ENCODE peak calls at places on chromosomes 12 and 14, in four cellular contexts. V, R, Y and W are unnamed samples.

GRCh38 chr12:56247923-56248322 is 10.3 kb downstream of the ANKRD52 start:
- DNase-seq in V (no peak), R (no peak), Y (no peak), W (no peak)

GRCh38 chr12:46376579-46376978 is 4.0 kb upstream of the SLC38A2 start:
- DNase-seq in R (no peak), Y (no peak), V (no peak), W (no peak)

GRCh38 chr14:81478446-81478845 is 55.2 kb downstream of the SEL1L start:
- DNase-seq in Y (no peak), V (no peak), R (no peak), W (no peak)

GRCh38 chr14:63717704-63718103 is 10.2 kb downstream of the SGPP1 start:
- DNase-seq in Y (peak), V (peak), R (no peak), W (peak)

GRCh38 chr14:58955294-58955821 is 233.1 kb upstream of the DAAM1 start:
- DNase-seq in R (no peak), Y (no peak), V (no peak), W (no peak)

GRCh38 chr12:851343-851742 is 98.2 kb downstream of the RAD52 start:
- DNase-seq in Y (no peak), V (peak), R (no peak), W (peak)

GRCh38 chr12:95970905-95971304 is 25.2 kb downstream of the HAL start:
- DNase-seq in V (no peak), R (no peak), Y (peak), W (no peak)

GRCh38 chr12:79373896-79374499 is 316.8 kb downstream of the PAWR start:
- DNase-seq in Y (peak), R (peak), V (peak), W (peak)

GRCh38 chr12:113207621-113208040 is 13.6 kb upstream of the TPCN1 start:
- DNase-seq in V (no peak), Y (no peak), R (no peak), W (no peak)

GRCh38 chr14:22553445-22553844 is 35.6 kb downstream of the DAD1 start:
- DNase-seq in Y (no peak), V (no peak), R (no peak), W (no peak)

GRCh38 chr14:75383721-75384120 is 44.1 kb upstream of the JDP2 start:
- DNase-seq in V (no peak), Y (no peak), R (no peak), W (no peak)

GRCh38 chr14:89416002-89416995 is 734 bp downstream of the FOXN3 start:
- DNase-seq in V (peak), Y (peak), R (peak), W (peak)

GRCh38 chr14:88252536-88252935 is 70.5 kb downstream of the KCNK10 start:
- DNase-seq in Y (no peak), V (no peak), R (no peak), W (no peak)

GRCh38 chr14:105465209-105466031 is 9.2 kb upstream of the CRIP2 start:
- DNase-seq in R (peak), Y (peak), V (no peak), W (no peak)

GRCh38 chr14:100698719-100699448 is 27.8 kb upstream of the DLK1 start:
- DNase-seq in Y (no peak), R (no peak), V (no peak), W (no peak)

GRCh38 chr12:108568653-108569154 is 6.3 kb downstream of the ISCU start:
- DNase-seq in V (no peak), R (no peak), Y (no peak), W (no peak)

GRCh38 chr14:24339284-24340151 is at the start of gene RIPK3:
- DNase-seq in Y (no peak), V (no peak), R (peak), W (peak)

GRCh38 chr12:63857771-63858670 is 13.5 kb downstream of the SRGAP1 start:
- DNase-seq in R (no peak), Y (no peak), V (peak), W (no peak)

GRCh38 chr12:82593143-82593542 is 93.6 kb upstream of the TMTC2 start:
- DNase-seq in Y (no peak), V (no peak), R (no peak), W (no peak)

GRCh38 chr14:95897280-95897679 is 20.6 kb downstream of the TUNAR start:
- DNase-seq in V (no peak), Y (no peak), R (no peak), W (no peak)

GRCh38 chr14:95892142-95892541 is 15.5 kb downstream of the TUNAR start:
- DNase-seq in Y (no peak), V (no peak), R (no peak), W (no peak)

GRCh38 chr14:95901014-95901413 is 24.4 kb downstream of the TUNAR start:
- DNase-seq in Y (no peak), R (no peak), V (no peak), W (no peak)

GRCh38 chr14:95895720-95896119 is 19.1 kb downstream of the TUNAR start:
- DNase-seq in Y (no peak), R (no peak), V (no peak), W (no peak)

DNA sequence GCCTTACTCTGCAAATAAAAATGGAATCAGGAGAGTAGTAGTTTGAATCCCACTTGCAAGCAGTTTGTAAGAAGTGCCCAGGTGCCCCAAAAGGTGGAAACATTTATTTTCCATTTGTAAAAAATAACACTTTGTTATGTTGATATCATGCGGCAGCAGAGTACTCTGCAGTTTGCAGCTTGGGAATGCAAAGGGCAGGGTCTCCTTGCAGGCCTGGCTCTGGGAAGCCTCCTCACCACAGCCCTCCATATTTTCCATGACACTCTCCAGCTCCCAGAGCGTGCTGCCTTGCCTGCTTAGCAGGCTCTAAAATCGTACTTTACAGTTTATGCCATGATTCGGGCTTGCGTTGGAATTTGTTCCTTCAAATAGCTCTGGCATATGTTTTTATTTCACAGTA is 20.0 kb downstream of the TUNAR start:
- DNase-seq in Y (no peak), R (no peak), V (no peak), W (no peak)
- TF ChIP-seq EZH2 in Y (no peak), R (no peak), V (no peak), W (no peak)

DNA sequence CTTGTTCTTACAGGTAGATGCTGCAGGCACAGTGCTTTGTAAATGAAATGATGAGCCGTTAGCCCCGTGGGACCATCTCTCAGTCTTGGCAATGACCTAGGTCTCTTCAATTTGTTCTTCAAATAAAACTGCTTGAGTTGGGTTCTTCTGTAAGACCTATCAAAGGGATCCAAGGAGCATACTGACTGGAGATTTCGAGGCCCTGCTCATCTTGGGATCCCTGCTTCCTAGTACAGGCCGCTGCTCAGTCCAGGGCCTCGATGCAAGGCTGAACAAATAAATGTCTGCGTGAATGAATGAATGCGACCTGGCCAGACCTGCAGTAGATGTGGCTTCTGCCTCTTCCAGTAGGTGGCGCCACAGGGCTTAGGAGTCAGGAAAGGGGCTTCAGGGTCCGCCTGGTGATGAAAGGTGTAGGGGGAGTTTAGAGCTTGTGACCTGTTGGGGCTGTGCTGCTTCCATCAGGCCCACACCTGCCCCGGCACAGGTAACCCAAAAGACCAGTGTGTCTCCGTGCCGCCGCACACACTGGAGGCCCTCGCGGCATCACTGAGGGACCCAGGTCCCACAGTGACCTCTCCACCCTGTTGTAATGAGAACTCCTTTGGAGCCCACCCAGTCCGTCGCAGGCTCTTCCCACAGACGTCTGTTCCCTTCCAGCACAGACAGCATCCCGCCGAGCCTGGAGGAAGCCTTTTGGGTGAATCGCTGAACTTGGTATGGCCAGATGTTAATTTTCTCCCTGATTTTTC is 4.4 kb downstream of the CACNA1C start:
- DNase-seq in R (peak), Y (peak), V (peak), W (peak)
- TF ChIP-seq EZH2 in R (no peak), Y (peak), V (no peak), W (no peak)

DNA sequence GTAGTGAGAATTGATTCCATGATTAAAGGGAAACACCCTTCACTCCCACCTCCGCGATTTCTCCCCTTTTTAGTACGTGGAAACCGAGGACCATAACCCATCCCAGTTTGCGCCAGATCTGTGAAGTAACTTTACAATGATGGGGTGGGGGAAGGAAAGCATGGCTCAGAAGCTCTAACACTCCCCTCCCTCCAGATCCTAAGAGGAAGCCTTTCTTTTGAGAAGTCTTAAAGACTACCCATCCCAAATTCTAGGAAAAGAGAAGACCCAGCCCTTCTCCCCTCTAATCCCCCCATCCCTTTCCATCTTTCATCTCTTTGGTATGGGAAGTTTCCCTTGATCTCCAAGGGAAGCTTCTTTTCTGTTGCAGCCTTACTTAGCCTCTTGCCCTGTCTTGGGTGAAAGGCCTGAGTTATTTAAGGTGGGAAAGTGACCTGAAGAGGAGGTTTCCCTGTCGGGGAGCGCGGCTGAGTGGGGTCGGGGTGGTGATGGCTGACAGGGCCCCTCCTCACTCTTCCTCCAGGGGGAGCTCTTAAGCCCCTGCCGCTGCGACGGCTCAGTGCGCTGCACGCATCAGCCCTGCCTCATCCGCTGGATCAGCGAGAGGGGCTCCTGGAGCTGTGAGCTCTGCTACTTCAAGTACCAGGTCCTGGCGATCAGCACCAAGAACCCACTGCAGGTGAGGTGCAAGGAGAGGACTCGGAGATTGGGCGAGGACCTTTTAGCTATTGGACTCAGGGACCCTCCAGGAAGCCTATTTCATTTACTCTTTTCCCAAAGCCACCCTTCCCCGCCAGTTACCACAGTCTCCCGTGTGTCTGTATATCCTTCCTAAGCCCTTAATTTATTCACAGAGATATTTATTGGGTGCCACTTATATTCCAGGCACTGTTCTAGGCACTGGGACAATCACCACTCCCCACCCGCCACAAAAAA is 1.8 kb downstream of the MARCHF9 start:
- DNase-seq in Y (no peak), R (no peak), V (no peak), W (no peak)
- TF ChIP-seq EZH2 in Y (no peak), R (no peak), V (no peak), W (peak)

GRCh38 chr12:67069451-67070306 is 199.5 kb upstream of the CAND1 start:
- DNase-seq in V (no peak), R (peak), Y (peak), W (no peak)
- TF ChIP-seq EZH2 in V (peak), R (no peak), Y (no peak), W (peak)

GRCh38 chr12:116708826-116709756 is 28.8 kb downstream of the SPRING1 start:
- DNase-seq in V (peak), Y (peak), R (peak), W (peak)
- TF ChIP-seq EZH2 in V (no peak), Y (no peak), R (no peak), W (peak)